ENCODE peak calls at places on chromosome 16, in eight cellular contexts. N is pancreas, E is A549, B is foreskin fibroblast, V is stomach, W is dorsolateral prefrontal cortex, Q is BJ, A is IMR-90. I is an unnamed sample.

GRCh38 chr16:62068747-62069146 is 32.5 kb upstream of the CDH8 start:
- DNase-seq in N (no peak), E (no peak), B (no peak), V (no peak), W (no peak), Q (no peak), A (no peak), I (no peak)

GRCh38 chr16:54936979-54937672 is 6.5 kb downstream of the IRX5 start:
- DNase-seq in N (no peak), E (peak), B (peak), V (no peak), W (no peak), Q (no peak), A (no peak), I (peak)

GRCh38 chr16:595942-596735 is 6.3 kb downstream of the RAB40C start:
- DNase-seq in N (peak), E (no peak), B (no peak), V (no peak), W (peak), Q (no peak), A (no peak), I (no peak)

GRCh38 chr16:69073181-69073669 is 32.2 kb upstream of the HAS3 start:
- DNase-seq in N (peak), E (peak), B (peak), V (no peak), W (peak), Q (peak), A (peak), I (no peak)

GRCh38 chr16:83973077-83973476 is 5.0 kb downstream of the NECAB2 start:
- DNase-seq in N (no peak), E (no peak), B (no peak), V (no peak), W (no peak), Q (no peak), A (no peak), I (no peak)

GRCh38 chr16:58028541-58029070 is 3.1 kb downstream of the MMP15 start:
- DNase-seq in N (no peak), E (no peak), B (no peak), V (no peak), W (no peak), Q (no peak), A (no peak), I (no peak)

GRCh38 chr16:85188822-85189672 is 76.8 kb upstream of the CIBAR2 start:
- DNase-seq in N (no peak), E (no peak), B (no peak), V (no peak), W (no peak), Q (no peak), A (no peak), I (no peak)

GRCh38 chr16:14196011-14196410 is 124.9 kb downstream of the MRTFB start:
- DNase-seq in N (no peak), E (no peak), B (no peak), V (no peak), W (no peak), Q (no peak), A (peak), I (no peak)

GRCh38 chr16:19644877-19645276 is 73.2 kb downstream of the KNOP1 start:
- DNase-seq in N (no peak), E (no peak), B (no peak), V (no peak), W (no peak), Q (no peak), A (peak), I (peak)

GRCh38 chr16:8183186-8184099 is 406.9 kb downstream of the TMEM114 start:
- DNase-seq in N (no peak), E (no peak), B (no peak), V (no peak), W (no peak), Q (no peak), A (no peak), I (no peak)

GRCh38 chr16:11697319-11697718 is 29.1 kb downstream of the SNN start:
- DNase-seq in N (no peak), E (no peak), B (no peak), V (no peak), W (peak), Q (no peak), A (no peak), I (no peak)

GRCh38 chr16:4273858-4274291 is 1.1 kb upstream of the TFAP4 start:
- DNase-seq in N (no peak), E (peak), B (peak), V (peak), W (peak), Q (no peak), A (peak), I (peak)

GRCh38 chr16:72728516-72728915 is 319.4 kb downstream of the ZFHX3 start:
- DNase-seq in N (peak), E (no peak), B (no peak), V (no peak), W (no peak), Q (no peak), A (no peak), I (no peak)

GRCh38 chr16:1784977-1785845 is 2.5 kb downstream of the NUBP2 start:
- DNase-seq in N (no peak), E (no peak), B (no peak), V (no peak), W (no peak), Q (no peak), A (no peak), I (no peak)

GRCh38 chr16:53566568-53566967 is 63.6 kb upstream of the AKTIP start:
- DNase-seq in N (no peak), E (no peak), B (no peak), V (no peak), W (no peak), Q (no peak), A (no peak), I (no peak)

GRCh38 chr16:53865492-53865863 is 161.5 kb downstream of the FTO start:
- DNase-seq in N (no peak), E (peak), B (peak), V (no peak), W (no peak), Q (no peak), A (no peak), I (no peak)

GRCh38 chr16:20673882-20674683 is 23.4 kb downstream of the ACSM1 start:
- DNase-seq in N (no peak), E (no peak), B (no peak), V (no peak), W (no peak), Q (no peak), A (no peak), I (no peak)

GRCh38 chr16:1309888-1310831 is 724 bp downstream of the UBE2I start:
- DNase-seq in N (peak), E (no peak), B (peak), V (peak), W (no peak), Q (no peak), A (peak), I (peak)

GRCh38 chr16:69393898-69394849 is 8.4 kb upstream of the TERF2 start:
- DNase-seq in N (no peak), E (no peak), B (no peak), V (no peak), W (no peak), Q (no peak), A (peak), I (peak)

GRCh38 chr16:1610071-1610840 is 1.6 kb downstream of the IFT140 start:
- DNase-seq in N (peak), E (peak), B (peak), V (peak), W (peak), Q (peak), A (peak), I (peak)

GRCh38 chr16:47143677-47144558 is at the start of gene NETO2:
- DNase-seq in N (peak), E (peak), B (peak), V (peak), W (peak), Q (no peak), A (peak), I (peak)

DNA sequence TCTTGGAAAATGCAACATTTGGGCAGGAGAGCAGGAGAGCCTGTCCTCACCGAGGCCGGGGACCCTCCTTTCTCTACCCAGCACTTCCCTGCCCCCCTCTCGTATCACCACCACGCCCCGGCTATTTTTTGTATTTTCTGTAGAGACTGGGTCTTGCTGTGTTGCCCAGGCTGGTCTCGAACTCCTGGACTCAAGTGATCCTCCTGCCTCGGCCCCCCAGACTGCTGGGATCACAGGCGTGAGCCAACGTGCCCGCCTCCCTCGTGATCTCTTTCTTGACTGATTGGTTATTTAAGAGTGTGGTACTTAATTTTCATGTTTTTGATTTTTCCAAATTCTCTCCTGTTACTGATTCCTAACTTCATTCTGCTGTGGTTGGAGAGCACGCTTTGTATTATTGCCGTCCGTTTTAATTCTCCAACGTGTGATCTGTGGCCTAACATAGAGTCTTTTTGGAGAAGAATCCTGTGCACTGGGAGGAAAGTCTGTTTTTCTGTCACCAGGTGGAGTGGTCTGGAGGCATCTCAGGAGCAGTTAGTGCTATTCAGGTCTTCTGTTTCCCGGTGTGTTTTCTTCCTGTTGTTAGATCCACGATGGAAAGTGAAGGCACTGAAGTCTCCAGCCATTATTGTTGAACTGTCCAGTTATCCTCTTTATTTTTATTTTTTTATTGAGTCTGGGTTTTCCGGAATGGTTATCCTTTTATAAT is 40.4 kb downstream of the ZNF778 start:
- DNase-seq in N (no peak), E (no peak), B (no peak), V (no peak), W (no peak), Q (no peak), A (no peak), I (no peak)
- H3K4me3 ChIP-seq in N (no peak), E (no peak), B (peak), V (no peak), W (peak), Q (peak), A (peak), I (no peak)

GRCh38 chr16:2785101-2785991 is 2.0 kb downstream of the PRSS33 start:
- DNase-seq in N (peak), E (no peak), B (no peak), V (no peak), W (peak), Q (no peak), A (no peak), I (no peak)
- H3K4me3 ChIP-seq in N (no peak), E (no peak), B (no peak), V (peak), W (peak), Q (no peak), A (no peak), I (no peak)

DNA sequence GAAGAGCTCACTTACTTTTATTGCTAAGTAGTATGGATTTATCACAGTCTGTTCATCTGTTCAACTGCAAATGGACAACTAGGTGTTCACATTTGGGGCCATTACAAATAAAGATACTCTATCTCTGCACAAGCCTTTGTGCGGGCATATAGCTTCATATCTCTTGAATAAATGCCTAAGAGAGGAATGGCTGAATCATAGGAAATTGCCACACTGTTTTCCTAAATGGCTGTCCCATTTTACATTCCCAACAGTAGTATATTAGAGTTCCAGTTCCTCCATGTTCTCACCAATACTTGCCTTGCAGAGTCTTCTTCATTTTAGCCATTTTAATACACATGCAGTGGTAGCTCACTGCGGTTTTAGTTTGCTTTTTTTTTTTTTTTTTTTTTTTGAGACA is 20.5 kb downstream of the NSMCE1 start:
- DNase-seq in N (no peak), E (no peak), B (no peak), V (no peak), W (no peak), Q (no peak), A (no peak), I (no peak)
- H3K4me3 ChIP-seq in N (no peak), E (no peak), B (no peak), V (no peak), W (no peak), Q (no peak), A (no peak), I (no peak)

DNA sequence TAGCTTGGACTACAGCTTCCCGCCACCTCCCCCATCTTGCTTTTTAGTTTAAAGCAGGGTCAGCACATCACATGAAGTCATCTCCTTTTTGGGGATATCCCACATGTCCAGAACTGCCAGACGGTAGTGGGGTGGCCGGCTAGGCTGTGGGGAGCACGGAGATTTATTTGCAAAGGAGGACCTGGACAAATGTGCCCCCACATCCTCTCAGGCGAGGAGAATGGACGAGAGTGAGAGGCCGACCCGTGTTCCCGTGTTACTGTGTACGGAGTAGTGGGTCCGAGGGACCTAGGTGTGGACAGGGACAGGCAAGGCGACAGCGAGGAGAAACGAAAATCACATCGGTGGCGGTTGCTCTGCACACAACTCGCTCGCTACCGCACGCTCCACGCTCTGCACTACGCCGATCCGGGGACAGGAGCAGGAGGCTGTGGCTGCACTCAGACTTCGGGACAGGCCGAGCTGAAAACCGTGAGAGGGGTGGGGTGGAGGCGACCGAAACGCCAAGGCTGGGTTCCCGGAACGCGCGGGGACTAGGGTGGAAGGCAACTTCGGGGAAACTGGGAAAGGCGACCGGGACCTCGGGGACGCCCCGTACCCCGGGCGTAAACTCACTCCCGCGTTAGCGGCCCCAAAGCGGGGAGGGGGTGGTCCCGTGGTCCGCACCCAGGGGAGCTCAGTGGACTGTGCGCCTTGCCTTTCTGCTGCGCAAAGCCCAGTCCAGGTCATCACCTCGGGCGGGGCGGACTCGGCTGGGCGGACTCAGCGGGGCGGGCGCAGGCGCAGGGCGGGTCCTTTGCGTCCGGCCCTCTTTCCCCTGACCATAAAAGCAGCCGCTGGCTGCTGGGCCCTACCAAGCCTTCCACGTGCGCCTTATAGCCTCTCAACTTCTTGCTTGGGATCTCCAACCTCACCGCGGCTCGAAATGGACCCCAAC is at the start of gene MT1A:
- DNase-seq in N (peak), E (peak), B (peak), V (peak), W (peak), Q (no peak), A (peak), I (peak)
- H3K4me3 ChIP-seq in N (peak), E (peak), B (peak), V (peak), W (peak), Q (peak), A (peak), I (no peak)

GRCh38 chr16:86901483-86901882 is 323.1 kb downstream of the FOXL1 start:
- DNase-seq in N (no peak), E (peak), B (peak), V (no peak), W (no peak), Q (no peak), A (peak), I (no peak)
- H3K4me3 ChIP-seq in N (no peak), E (no peak), B (no peak), V (no peak), W (no peak), Q (no peak), A (no peak), I (no peak)

GRCh38 chr16:82509636-82510035 is 117.1 kb upstream of the CDH13 start:
- DNase-seq in N (no peak), E (no peak), B (no peak), V (no peak), W (peak), Q (no peak), A (no peak), I (no peak)
- H3K4me3 ChIP-seq in N (no peak), E (no peak), B (no peak), V (no peak), W (no peak), Q (no peak), A (no peak), I (no peak)

GRCh38 chr16:28987170-28987853 is 2.5 kb downstream of the LAT start:
- DNase-seq in N (no peak), E (no peak), B (no peak), V (no peak), W (no peak), Q (no peak), A (no peak), I (no peak)
- H3K4me3 ChIP-seq in N (no peak), E (no peak), B (no peak), V (no peak), W (no peak), Q (no peak), A (no peak), I (no peak)

GRCh38 chr16:67243481-67243880 is 3.8 kb downstream of the FHOD1 start:
- DNase-seq in N (no peak), E (no peak), B (no peak), V (no peak), W (no peak), Q (no peak), A (no peak), I (no peak)

GRCh38 chr16:67245674-67246080 is 1.6 kb downstream of the FHOD1 start:
- DNase-seq in N (no peak), E (no peak), B (no peak), V (no peak), W (no peak), Q (no peak), A (no peak), I (no peak)

GRCh38 chr16:67246081-67246944 is 968 bp downstream of the FHOD1 start:
- DNase-seq in N (peak), E (peak), B (peak), V (peak), W (peak), Q (peak), A (peak), I (peak)

GRCh38 chr16:67244387-67245188 is 2.7 kb downstream of the FHOD1 start:
- DNase-seq in N (no peak), E (peak), B (peak), V (peak), W (no peak), Q (peak), A (peak), I (peak)

GRCh38 chr16:67245189-67245585 is 2.1 kb downstream of the FHOD1 start:
- DNase-seq in N (no peak), E (no peak), B (no peak), V (no peak), W (no peak), Q (no peak), A (no peak), I (peak)
- H3K4me3 ChIP-seq in N (no peak), E (peak), B (peak), V (peak), W (no peak), Q (peak), A (no peak), I (no peak)

GRCh38 chr16:24729967-24730815 is 740 bp downstream of the TNRC6A start:
- DNase-seq in N (peak), E (peak), B (no peak), V (peak), W (peak), Q (no peak), A (peak), I (peak)
- H3K4me3 ChIP-seq in N (peak), E (peak), B (peak), V (peak), W (peak), Q (peak), A (peak), I (peak)

GRCh38 chr16:23863511-23864422 is 28.0 kb downstream of the PRKCB start:
- DNase-seq in N (no peak), E (no peak), B (no peak), V (no peak), W (no peak), Q (no peak), A (no peak), I (peak)
- H3K4me3 ChIP-seq in N (no peak), E (no peak), B (no peak), V (peak), W (no peak), Q (no peak), A (no peak), I (no peak)